ENCODE peak calls at places on chromosomes 16 and 17, in nine cellular contexts. B, G, P, C, F, X, K, Y and V are unnamed samples.

GRCh38 chr17:35291802-35292201 is 48.9 kb downstream of the SLFN5 start:
- DNase-seq in B (no peak), G (no peak), P (no peak), C (peak), F (no peak), X (no peak), K (no peak), Y (no peak), V (no peak)

GRCh38 chr17:81328489-81328888 is 33.4 kb upstream of the SLC38A10 start:
- DNase-seq in B (no peak), G (no peak), P (no peak), C (no peak), F (no peak), X (no peak), K (no peak), Y (no peak), V (no peak)

GRCh38 chr16:17160285-17160854 is 310.4 kb downstream of the XYLT1 start:
- DNase-seq in B (peak), G (no peak), P (no peak), C (no peak), F (no peak), X (no peak), K (no peak), Y (no peak), V (no peak)

GRCh38 chr16:31421587-31421986 is 6.6 kb downstream of the COX6A2 start:
- DNase-seq in B (no peak), G (no peak), P (no peak), C (no peak), F (peak), X (no peak), K (no peak), Y (no peak), V (no peak)

GRCh38 chr17:50955667-50956120 is 89.5 kb upstream of the TOB1 start:
- DNase-seq in B (no peak), G (peak), P (no peak), C (no peak), F (no peak), X (no peak), K (no peak), Y (no peak), V (no peak)

GRCh38 chr16:57029161-57030160 is 40.1 kb downstream of the NLRC5 start:
- DNase-seq in B (no peak), G (no peak), P (no peak), C (peak), F (no peak), X (no peak), K (no peak), Y (no peak), V (no peak)

GRCh38 chr16:82769845-82770244 is 143.1 kb downstream of the CDH13 start:
- DNase-seq in B (peak), G (no peak), P (no peak), C (no peak), F (no peak), X (no peak), K (no peak), Y (no peak), V (no peak)

GRCh38 chr17:75632863-75633483 is at the start of gene SMIM5:
- DNase-seq in B (peak), G (peak), P (peak), C (peak), F (peak), X (peak), K (peak), Y (peak), V (peak)

GRCh38 chr17:42422412-42422957 is 571 bp downstream of the CAVIN1 start:
- DNase-seq in B (no peak), G (no peak), P (no peak), C (no peak), F (peak), X (no peak), K (no peak), Y (peak), V (no peak)

GRCh38 chr16:85005278-85006069 is 5.9 kb downstream of the ZDHHC7 start:
- DNase-seq in B (no peak), G (no peak), P (no peak), C (peak), F (no peak), X (no peak), K (no peak), Y (no peak), V (no peak)

GRCh38 chr16:85988306-85988705 is 89.3 kb downstream of the IRF8 start:
- DNase-seq in B (no peak), G (no peak), P (no peak), C (no peak), F (no peak), X (no peak), K (no peak), Y (no peak), V (no peak)

GRCh38 chr16:5639531-5639930 is 541.9 kb upstream of the EEF2KMT start:
- DNase-seq in B (no peak), G (no peak), P (no peak), C (no peak), F (no peak), X (no peak), K (no peak), Y (no peak), V (peak)

GRCh38 chr17:44307387-44308186 is 814 bp upstream of the RUNDC3A start:
- DNase-seq in B (peak), G (no peak), P (no peak), C (no peak), F (no peak), X (no peak), K (no peak), Y (peak), V (no peak)

GRCh38 chr17:43467981-43468541 is 15.7 kb upstream of the DHX8 start:
- DNase-seq in B (no peak), G (no peak), P (no peak), C (peak), F (no peak), X (no peak), K (no peak), Y (no peak), V (no peak)

GRCh38 chr16:85418978-85419491 is 194.1 kb upstream of the GSE1 start:
- DNase-seq in B (no peak), G (no peak), P (no peak), C (no peak), F (no peak), X (no peak), K (no peak), Y (peak), V (no peak)

GRCh38 chr17:74485841-74486240 is 19.4 kb downstream of the CD300A start:
- DNase-seq in B (no peak), G (no peak), P (no peak), C (no peak), F (no peak), X (no peak), K (no peak), Y (no peak), V (peak)

GRCh38 chr16:57639172-57639571 is 10.7 kb downstream of the ADGRG1 start:
- DNase-seq in B (peak), G (no peak), P (no peak), C (no peak), F (no peak), X (no peak), K (no peak), Y (peak), V (no peak)

GRCh38 chr17:71032746-71033273 is 863.5 kb downstream of the KCNJ2 start:
- DNase-seq in B (peak), G (no peak), P (no peak), C (no peak), F (no peak), X (no peak), K (no peak), Y (no peak), V (no peak)

GRCh38 chr17:79836952-79837887 is 2.0 kb downstream of the CBX4 start:
- DNase-seq in B (peak), G (peak), P (peak), C (no peak), F (peak), X (peak), K (no peak), Y (peak), V (peak)

GRCh38 chr16:9088848-9089247 is 2.6 kb upstream of the HAPSTR1 start:
- DNase-seq in B (no peak), G (no peak), P (no peak), C (no peak), F (no peak), X (no peak), K (no peak), Y (no peak), V (no peak)

GRCh38 chr17:30091771-30092170 is 24.8 kb upstream of the NSRP1 start:
- DNase-seq in B (no peak), G (no peak), P (no peak), C (peak), F (no peak), X (no peak), K (peak), Y (no peak), V (no peak)

GRCh38 chr17:77858291-77859034 is 100.0 kb upstream of the TNRC6C start:
- DNase-seq in B (no peak), G (no peak), P (no peak), C (no peak), F (no peak), X (no peak), K (no peak), Y (no peak), V (no peak)

GRCh38 chr16:10708969-10709368 is 14.2 kb upstream of the TEKT5 start:
- DNase-seq in B (no peak), G (no peak), P (no peak), C (no peak), F (no peak), X (no peak), K (no peak), Y (no peak), V (no peak)

GRCh38 chr16:23356941-23357340 is 54.8 kb downstream of the SCNN1B start:
- DNase-seq in B (no peak), G (no peak), P (no peak), C (no peak), F (no peak), X (no peak), K (no peak), Y (no peak), V (no peak)

GRCh38 chr17:34420254-34420766 is 57.3 kb upstream of the CCL1 start:
- DNase-seq in B (peak), G (peak), P (peak), C (peak), F (peak), X (peak), K (no peak), Y (peak), V (peak)

GRCh38 chr17:77790143-77790829 is 168.2 kb upstream of the TNRC6C start:
- DNase-seq in B (peak), G (no peak), P (peak), C (no peak), F (no peak), X (no peak), K (no peak), Y (no peak), V (no peak)

GRCh38 chr16:24255446-24256352 is at the start of gene CACNG3:
- DNase-seq in B (no peak), G (no peak), P (peak), C (no peak), F (peak), X (peak), K (no peak), Y (peak), V (no peak)

GRCh38 chr16:23339781-23340180 is 37.7 kb downstream of the SCNN1B start:
- DNase-seq in B (no peak), G (no peak), P (no peak), C (no peak), F (no peak), X (no peak), K (no peak), Y (no peak), V (no peak)

GRCh38 chr17:73189417-73190099 is 3.3 kb upstream of the COG1 start:
- DNase-seq in B (peak), G (no peak), P (peak), C (peak), F (no peak), X (no peak), K (no peak), Y (no peak), V (no peak)

GRCh38 chr17:7021993-7022778 is 664 bp upstream of the BCL6B start:
- DNase-seq in B (peak), G (peak), P (peak), C (no peak), F (peak), X (peak), K (peak), Y (peak), V (peak)

GRCh38 chr17:76791053-76791980 is 53.4 kb downstream of the MFSD11 start:
- DNase-seq in B (no peak), G (no peak), P (peak), C (no peak), F (peak), X (peak), K (no peak), Y (no peak), V (no peak)

GRCh38 chr17:55177159-55177913 is 87.4 kb upstream of the HLF start:
- DNase-seq in B (no peak), G (no peak), P (no peak), C (no peak), F (no peak), X (no peak), K (no peak), Y (no peak), V (no peak)

GRCh38 chr17:63703556-63704258 is 3.8 kb upstream of the LIMD2 start:
- DNase-seq in B (no peak), G (no peak), P (no peak), C (no peak), F (no peak), X (no peak), K (no peak), Y (no peak), V (peak)

GRCh38 chr16:3121843-3122467 is 9.6 kb downstream of the ZNF205 start:
- DNase-seq in B (no peak), G (no peak), P (no peak), C (no peak), F (no peak), X (no peak), K (no peak), Y (no peak), V (no peak)

GRCh38 chr17:40833882-40834281 is 11.5 kb upstream of the KRT10 start:
- DNase-seq in B (no peak), G (no peak), P (no peak), C (no peak), F (no peak), X (no peak), K (no peak), Y (no peak), V (no peak)

GRCh38 chr16:11183951-11184350 is 72.1 kb downstream of the SOCS1 start:
- DNase-seq in B (no peak), G (no peak), P (no peak), C (no peak), F (no peak), X (no peak), K (no peak), Y (no peak), V (no peak)

GRCh38 chr17:64635647-64636305 is 26.3 kb downstream of the SMURF2 start:
- DNase-seq in B (no peak), G (no peak), P (peak), C (peak), F (no peak), X (peak), K (no peak), Y (no peak), V (no peak)

GRCh38 chr16:370980-371728 is 816 bp upstream of the MRPL28 start:
- DNase-seq in B (no peak), G (no peak), P (no peak), C (no peak), F (no peak), X (no peak), K (no peak), Y (no peak), V (peak)

GRCh38 chr17:5123343-5124124 is 7.7 kb downstream of the USP6 start:
- DNase-seq in B (no peak), G (no peak), P (no peak), C (no peak), F (no peak), X (no peak), K (no peak), Y (peak), V (peak)